ENCODE peak calls at places on chromosomes 5 and 9, in four cellular contexts. N, C, K and J are unnamed samples.

GRCh38 chr9:126395439-126396212 is 69.0 kb downstream of the MVB12B start:
- DNase-seq in N (peak; percentile 31), C (no peak), K (no peak), J (no peak)

GRCh38 chr9:21670374-21670773 is 132.1 kb upstream of the MTAP start:
- DNase-seq in N (no peak), C (no peak), K (no peak), J (no peak)

GRCh38 chr9:115921301-115921700 is 232.3 kb upstream of the PAPPA start:
- DNase-seq in N (no peak), C (no peak), K (no peak), J (no peak)

GRCh38 chr5:133967715-133968056 is 739 bp downstream of the C5orf15 start:
- DNase-seq in N (no peak), C (no peak), K (no peak), J (no peak)

GRCh38 chr9:121182976-121183375 is 18.7 kb downstream of the RAB14 start:
- DNase-seq in N (no peak), C (no peak), K (no peak), J (no peak)

GRCh38 chr5:150623152-150623877 is 17.1 kb upstream of the SYNPO start:
- DNase-seq in N (no peak), C (peak; percentile 22), K (no peak), J (no peak)

GRCh38 chr9:114790521-114790920 is 15.3 kb downstream of the TNFSF15 start:
- DNase-seq in N (no peak), C (no peak), K (no peak), J (no peak)

GRCh38 chr5:151110992-151111391 is 30.2 kb upstream of the TNIP1 start:
- DNase-seq in N (no peak), C (no peak), K (no peak), J (no peak)

GRCh38 chr9:123093141-123093540 is 59.7 kb downstream of the GPR21 start:
- DNase-seq in N (no peak), C (no peak), K (no peak), J (no peak)

GRCh38 chr5:141338538-141339306 is at the start of gene PCDHGA2:
- DNase-seq in N (no peak), C (peak; percentile 50), K (peak; percentile 37), J (no peak)

DNA sequence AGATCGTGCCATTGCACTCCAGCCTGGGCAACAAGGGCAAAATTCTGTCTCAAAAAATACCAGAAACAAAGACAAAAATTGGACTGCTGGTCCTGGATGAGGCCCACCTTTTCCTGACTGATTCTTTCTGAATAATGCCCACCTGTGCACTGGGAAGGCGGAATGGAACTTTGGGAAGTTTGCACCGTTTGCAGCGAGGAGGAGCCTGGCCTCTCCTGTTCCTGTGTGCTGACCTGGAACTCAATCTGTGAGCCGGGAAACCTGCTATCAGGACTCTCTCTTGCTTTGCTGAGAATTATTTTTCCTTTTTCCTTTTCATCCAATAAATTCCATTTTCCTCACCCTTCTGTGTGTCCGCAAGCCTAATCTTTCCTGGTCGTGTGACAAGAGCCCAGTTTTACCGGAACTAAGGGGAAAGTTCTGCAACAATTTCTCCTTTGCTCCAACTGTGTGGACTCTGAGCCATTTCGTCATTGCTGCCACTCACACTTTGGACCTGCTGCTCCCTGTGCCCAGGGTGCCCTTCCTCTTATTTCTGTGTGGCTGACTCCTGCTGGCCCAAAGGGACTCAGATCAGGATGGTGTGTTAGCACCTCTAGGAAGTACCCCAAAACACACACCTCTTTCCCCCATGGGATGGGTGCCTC is 4.5 kb upstream of the GLRX start:
- DNase-seq in N (no peak), C (no peak), K (peak; percentile 32), J (no peak)
- TF ChIP-seq POLR2A in N (no peak), C (no peak), K (no peak), J (no peak)

GRCh38 chr5:1483064-1483463 is 37.8 kb upstream of the SLC6A3 start:
- DNase-seq in N (no peak), C (no peak), K (no peak), J (no peak)
- TF ChIP-seq POLR2A in N (no peak), C (no peak), K (no peak), J (no peak)

DNA sequence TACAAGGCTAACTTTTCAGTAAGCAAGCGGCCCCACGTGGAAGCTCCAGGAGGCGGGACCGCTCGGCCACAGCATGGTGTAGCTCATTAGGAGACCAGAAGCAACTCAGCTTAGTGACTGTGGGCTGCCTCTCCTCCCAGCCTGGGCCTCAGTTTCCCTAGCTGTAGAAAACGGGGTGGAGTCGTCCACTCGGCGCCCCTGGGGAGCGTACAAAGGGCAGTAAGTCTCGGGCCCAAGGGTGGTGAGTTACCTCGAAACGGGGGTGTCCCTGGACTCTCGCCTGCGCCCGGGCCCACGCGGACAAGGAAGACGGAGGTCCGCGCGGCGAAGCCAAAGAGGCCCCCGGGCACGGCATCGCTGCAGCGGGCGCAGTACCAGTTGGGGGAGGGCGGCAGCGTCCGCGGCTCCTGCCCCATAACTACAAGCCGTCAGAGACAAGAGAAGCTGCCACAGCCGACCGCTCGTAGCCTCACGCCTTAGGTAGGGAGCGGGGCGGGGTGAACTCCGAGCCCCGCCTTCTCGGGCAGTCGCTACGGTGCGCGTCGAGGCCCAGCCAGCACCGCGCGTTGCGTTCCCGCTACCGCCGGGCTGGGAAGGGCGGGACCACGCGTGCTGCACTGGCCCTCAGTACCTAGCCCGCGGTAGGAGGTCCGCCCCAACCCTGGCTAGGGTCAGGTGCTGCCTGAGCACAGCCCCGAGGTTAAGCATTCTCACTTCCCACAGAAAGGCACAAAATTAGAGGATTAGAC is at the start of gene GEMIN5:
- DNase-seq in N (peak; percentile 77), C (peak; percentile 80), K (peak; percentile 86), J (peak; percentile 96)
- TF ChIP-seq POLR2A in N (peak; percentile 64), C (peak; percentile 36), K (peak; percentile 55), J (no peak)

GRCh38 chr9:109416135-109416706 is 81.9 kb downstream of the PTPN3 start:
- DNase-seq in N (no peak), C (no peak), K (no peak), J (no peak)
- TF ChIP-seq POLR2A in N (no peak), C (no peak), K (no peak), J (no peak)

DNA sequence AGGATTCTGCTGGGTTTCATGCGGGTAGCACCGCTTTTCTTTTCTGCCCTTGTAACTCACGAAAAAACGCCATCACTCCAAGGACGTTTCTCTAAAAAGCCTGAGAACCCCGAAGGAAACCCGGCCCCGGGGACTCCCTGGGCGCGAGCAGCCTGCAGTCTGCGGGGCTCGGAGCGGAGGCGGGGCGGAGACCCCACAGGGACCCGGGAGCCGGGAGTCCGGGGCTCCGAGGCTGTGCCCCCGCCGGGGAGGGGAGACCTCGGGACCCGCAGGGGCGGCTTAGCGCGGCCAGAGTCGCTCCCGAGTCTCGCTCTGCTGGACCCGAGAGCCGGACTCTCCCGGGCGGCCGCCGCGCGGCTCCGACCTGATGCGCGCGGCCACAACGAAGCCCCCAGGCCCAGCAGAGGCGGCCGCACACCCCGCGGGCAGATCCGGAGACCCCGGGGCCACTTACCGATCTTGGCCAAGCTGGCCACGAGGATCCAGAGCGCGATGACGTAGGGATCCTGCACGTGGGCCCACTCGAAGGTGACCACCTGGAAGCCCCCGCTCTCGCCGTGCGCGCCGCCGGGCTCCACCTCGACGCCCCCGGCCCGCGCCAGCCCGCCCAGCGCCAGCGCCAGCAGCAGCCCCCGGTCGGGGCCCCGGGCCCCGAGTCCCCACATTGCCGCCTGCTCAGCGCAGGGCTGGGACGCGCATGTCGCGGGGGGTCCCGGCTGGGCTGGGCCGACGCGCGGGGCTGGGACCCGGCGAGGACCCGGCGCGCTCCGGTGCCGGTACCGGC is 399 bp downstream of the SLC9A3 start:
- DNase-seq in N (no peak), C (no peak), K (no peak), J (no peak)
- TF ChIP-seq POLR2A in N (no peak), C (no peak), K (no peak), J (no peak)

GRCh38 chr5:135385576-135385975 is 13.5 kb downstream of the MACROH2A1 start:
- DNase-seq in N (no peak), C (no peak), K (no peak), J (peak; percentile 80)
- TF ChIP-seq POLR2A in N (no peak), C (no peak), K (no peak), J (no peak)

GRCh38 chr9:132351404-132352050 is 3.3 kb downstream of the SETX start:
- DNase-seq in N (no peak), C (no peak), K (no peak), J (no peak)
- TF ChIP-seq POLR2A in N (no peak), C (no peak), K (no peak), J (no peak)